ENCODE peak calls at places on chromosomes 1 and 21, in four cellular contexts. E, Q, X and K are unnamed samples.

GRCh38 chr1:24503870-24504523 is 1.4 kb downstream of the RCAN3 start:
- DNase-seq in Q (no peak), X (no peak), E (no peak), K (no peak)

GRCh38 chr1:27576846-27577245 is 27.1 kb downstream of the AHDC1 start:
- DNase-seq in X (peak; percentile 33), Q (no peak), E (no peak), K (no peak)

GRCh38 chr1:207221934-207222351 is 99.5 kb upstream of the CD55 start:
- DNase-seq in E (no peak), X (no peak), Q (no peak), K (no peak)

GRCh38 chr1:171389176-171389575 is 75.2 kb downstream of the FMO4 start:
- DNase-seq in X (no peak), E (no peak), Q (no peak), K (no peak)

GRCh38 chr1:116807394-116807793 is 53.2 kb downstream of the CD2 start:
- DNase-seq in X (no peak), Q (no peak), E (no peak), K (no peak)

GRCh38 chr21:45466330-45467220 is 61.6 kb downstream of the COL18A1 start:
- DNase-seq in E (peak; percentile 41), X (peak; percentile 10), Q (no peak), K (no peak)

GRCh38 chr1:207017615-207018559 is 14.7 kb downstream of the C1orf116 start:
- DNase-seq in E (no peak), Q (no peak), X (no peak), K (no peak)

GRCh38 chr1:201126832-201127754 is at the start of gene ASCL5:
- DNase-seq in Q (peak; percentile 56), X (peak; percentile 35), E (no peak), K (no peak)

GRCh38 chr1:103336376-103336775 is 189.1 kb upstream of the RNPC3 start:
- DNase-seq in Q (no peak), X (no peak), E (no peak), K (no peak)

GRCh38 chr21:45894891-45895777 is 86.4 kb upstream of the COL6A1 start:
- DNase-seq in Q (no peak), X (peak; percentile 11), E (peak; percentile 31), K (no peak)

GRCh38 chr1:79777481-79778219 is 771.1 kb upstream of the ADGRL4 start:
- DNase-seq in E (no peak), X (no peak), Q (no peak), K (no peak)

GRCh38 chr1:205907794-205908193 is 35.5 kb downstream of the SLC26A9 start:
- DNase-seq in Q (peak; percentile 30), E (no peak), X (no peak), K (no peak)

GRCh38 chr1:98164508-98164907 is 243.7 kb upstream of the DPYD start:
- DNase-seq in Q (no peak), X (no peak), E (no peak), K (no peak)

GRCh38 chr1:212760126-212760823 is 31.3 kb downstream of the NSL1 start:
- DNase-seq in Q (peak; percentile 12), X (no peak), E (no peak), K (no peak)

GRCh38 chr21:15682182-15682895 is 47.4 kb upstream of the USP25 start:
- DNase-seq in Q (no peak), X (no peak), E (no peak), K (no peak)

GRCh38 chr1:86906419-86906818 is 7.5 kb downstream of the SELENOF start:
- DNase-seq in Q (peak; percentile 56), X (no peak), E (no peak), K (no peak)

GRCh38 chr1:37420461-37420860 is 53.9 kb upstream of the ZC3H12A start:
- DNase-seq in X (no peak), Q (no peak), E (no peak), K (no peak)

GRCh38 chr21:25838809-25839208 is 104.0 kb downstream of the GABPA start:
- DNase-seq in E (no peak), X (no peak), Q (no peak), K (no peak)

GRCh38 chr1:201633297-201633696 is 94.4 kb downstream of the NAV1 start:
- DNase-seq in Q (no peak), X (no peak), E (no peak), K (no peak)

GRCh38 chr1:202145325-202146140 is 996 bp upstream of the ARL8A start:
- DNase-seq in X (no peak), E (no peak), Q (no peak), K (no peak)

GRCh38 chr1:100543640-100544039 is 5.7 kb downstream of the GPR88 start:
- DNase-seq in X (no peak), Q (no peak), E (no peak), K (no peak)

GRCh38 chr1:31798086-31798432 is 17.8 kb downstream of the SPOCD1 start:
- DNase-seq in Q (no peak), X (no peak), E (no peak), K (no peak)

GRCh38 chr1:209577346-209577745 is 6.2 kb upstream of the CAMK1G start:
- DNase-seq in X (no peak), E (no peak), Q (no peak), K (no peak)

GRCh38 chr1:115225993-115226700 is 111.9 kb downstream of the NGF start:
- DNase-seq in X (no peak), E (no peak), Q (no peak), K (no peak)

GRCh38 chr1:44310006-44310405 is 45.1 kb downstream of the ERI3 start:
- DNase-seq in Q (no peak), E (no peak), X (no peak), K (no peak)

GRCh38 chr21:40516336-40516735 is 330.6 kb downstream of the DSCAM start:
- DNase-seq in E (no peak), Q (no peak), X (peak; percentile 16), K (no peak)

GRCh38 chr21:40507978-40508377 is 339.0 kb downstream of the DSCAM start:
- DNase-seq in X (no peak), Q (peak; percentile 16), E (no peak), K (no peak)

GRCh38 chr21:40511976-40512375 is 335.0 kb downstream of the DSCAM start:
- DNase-seq in Q (no peak), X (no peak), E (no peak), K (no peak)

DNA sequence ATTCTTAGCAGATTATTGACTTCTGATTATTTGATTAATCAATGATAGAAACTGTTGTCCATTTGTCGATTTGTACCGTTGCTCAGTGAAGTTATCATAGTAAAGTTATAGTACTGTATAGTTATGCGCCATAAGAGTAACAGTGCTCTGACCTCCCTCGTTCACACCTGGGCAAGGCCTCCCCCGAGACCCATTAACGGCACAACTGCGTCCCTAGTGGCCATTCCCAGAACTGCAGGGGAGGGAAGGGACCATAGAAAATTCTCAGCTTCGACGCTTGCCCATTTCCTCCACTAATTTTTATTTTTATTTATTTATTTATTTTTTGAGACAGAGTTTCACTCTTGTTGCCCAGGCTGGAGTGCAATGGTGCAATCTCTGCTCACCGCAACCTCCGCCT is 334.4 kb downstream of the DSCAM start:
- DNase-seq in E (no peak), Q (no peak), X (no peak), K (no peak)
- TF ChIP-seq CTCF in E (peak; percentile 34), Q (peak; percentile 26), X (peak; percentile 16), K (peak; percentile 46)

GRCh38 chr1:204621391-204621790 is 64.1 kb downstream of the LRRN2 start:
- DNase-seq in Q (no peak), E (no peak), X (no peak), K (no peak)

GRCh38 chr1:204623365-204623893 is 62.1 kb downstream of the LRRN2 start:
- DNase-seq in E (no peak), Q (peak; percentile 79), X (no peak), K (no peak)

GRCh38 chr1:204624631-204625216 is 60.8 kb downstream of the LRRN2 start:
- DNase-seq in X (no peak), E (no peak), Q (peak; percentile 29), K (no peak)

GRCh38 chr1:204621996-204622395 is 63.5 kb downstream of the LRRN2 start:
- DNase-seq in E (no peak), X (no peak), Q (no peak), K (no peak)

DNA sequence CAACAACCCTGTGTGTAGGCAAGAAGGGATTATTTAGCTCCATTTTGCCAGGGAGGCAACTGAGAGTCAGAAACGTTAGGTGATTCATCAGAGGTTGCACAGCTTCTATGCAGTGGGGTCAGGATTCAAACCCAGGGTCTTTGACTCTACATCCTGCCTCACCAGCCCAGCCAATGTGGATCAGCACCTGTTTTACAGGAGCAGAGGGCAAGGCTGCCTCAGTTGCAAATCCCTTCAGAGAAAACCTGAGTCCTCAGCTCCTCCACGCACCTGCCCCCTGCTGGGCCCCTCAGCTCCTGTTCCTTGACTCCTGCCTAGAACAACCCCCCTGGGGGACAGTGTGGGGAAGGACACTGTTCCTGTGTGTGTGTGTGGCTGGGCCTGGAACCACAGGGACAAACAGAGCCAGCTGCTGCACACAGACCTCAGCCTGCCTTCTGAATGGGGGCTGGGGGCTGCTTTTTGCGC is 61.6 kb downstream of the LRRN2 start:
- DNase-seq in Q (peak; percentile 40), X (no peak), E (no peak), K (peak; percentile 25)
- TF ChIP-seq CTCF in Q (peak; percentile 8), X (no peak), E (no peak), K (peak; percentile 54)

GRCh38 chr1:9181990-9182783 is 52.4 kb upstream of the H6PD start:
- DNase-seq in X (peak; percentile 50), E (no peak), Q (peak; percentile 81), K (peak; percentile 32)
- TF ChIP-seq CTCF in X (no peak), E (no peak), Q (peak; percentile 17), K (peak; percentile 38)

DNA sequence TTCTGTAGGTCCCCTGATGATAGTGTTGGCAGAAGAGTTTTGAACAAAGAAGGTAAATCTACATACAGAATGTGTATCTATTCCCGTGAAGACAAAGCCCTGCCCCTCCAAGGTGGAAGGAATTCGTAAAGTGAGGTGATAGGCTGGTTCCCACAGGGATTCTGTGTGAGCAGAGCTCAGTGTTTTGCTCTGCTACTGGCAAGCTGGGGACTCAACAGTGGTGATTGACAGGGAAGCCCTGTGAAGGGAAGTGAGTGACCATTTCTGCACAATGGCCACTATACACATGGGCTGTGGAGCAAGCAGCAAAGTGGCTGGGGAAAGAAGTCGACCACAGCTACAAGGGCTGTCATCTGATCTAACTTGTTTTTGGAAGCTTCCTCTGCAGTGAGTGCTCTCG is 90.0 kb upstream of the LRRN2 start:
- DNase-seq in E (no peak), Q (no peak), X (no peak), K (no peak)
- TF ChIP-seq CTCF in E (no peak), Q (no peak), X (no peak), K (no peak)

GRCh38 chr1:51666463-51666862 is 49.6 kb downstream of the OSBPL9 start:
- DNase-seq in X (no peak), Q (no peak), E (no peak), K (no peak)
- TF ChIP-seq CTCF in X (no peak), Q (no peak), E (no peak), K (no peak)

GRCh38 chr1:14138627-14139026 is 438.6 kb downstream of the PRDM2 start:
- DNase-seq in Q (no peak), X (no peak), E (no peak), K (no peak)
- TF ChIP-seq CTCF in Q (peak; percentile 7), X (no peak), E (no peak), K (no peak)